ENCODE peak calls at places on chromosomes 12 and 14, in ten cellular contexts. B is HepG2, L is thyroid gland, U is stomach, O is K562, V is lower leg skin, F is HCT116, H is uterus, P is ovary, W is spleen. R is an unnamed sample.

GRCh38 chr14:100446572-100446971 is 123.4 kb downstream of the SLC25A47 start:
- DNase-seq in H (no peak), O (peak), B (no peak), F (no peak), V (no peak), L (no peak), U (no peak), P (no peak), W (no peak), R (peak)

GRCh38 chr12:123506843-123507236 is 26.7 kb downstream of the RILPL1 start:
- DNase-seq in O (no peak), U (no peak), B (no peak), V (no peak), H (no peak), F (no peak), W (no peak), P (no peak), L (no peak), R (no peak)

GRCh38 chr14:53060046-53060445 is 93.1 kb downstream of the DDHD1 start:
- DNase-seq in L (no peak), U (no peak), O (no peak), B (no peak), V (no peak), F (no peak), H (no peak), P (no peak), W (no peak), R (no peak)

GRCh38 chr14:63650336-63650952 is 8.8 kb upstream of the WDR89 start:
- DNase-seq in L (peak), U (no peak), O (no peak), H (no peak), V (no peak), B (no peak), P (no peak), W (no peak), F (no peak), R (peak)

GRCh38 chr12:86777335-86777734 is 521.1 kb upstream of the MGAT4C start:
- DNase-seq in U (no peak), V (no peak), L (no peak), H (no peak), O (no peak), P (no peak), F (no peak), B (no peak), W (no peak), R (no peak)

GRCh38 chr14:56787530-56787929 is 22.7 kb downstream of the OTX2 start:
- DNase-seq in W (no peak), L (no peak), F (no peak), O (no peak), H (no peak), B (no peak), V (no peak), P (no peak), U (no peak), R (no peak)

GRCh38 chr14:104750658-104751057 is 2.3 kb upstream of the SIVA1 start:
- DNase-seq in V (no peak), W (peak), L (no peak), H (no peak), F (no peak), O (peak), B (peak), P (no peak), U (no peak), R (no peak)

GRCh38 chr12:25755681-25756260 is 202.7 kb upstream of the LMNTD1 start:
- DNase-seq in U (no peak), L (no peak), W (no peak), F (no peak), O (no peak), B (no peak), V (no peak), H (no peak), P (no peak), R (no peak)

GRCh38 chr14:48584031-48584430 is 908.6 kb upstream of the MDGA2 start:
- DNase-seq in W (no peak), P (no peak), H (no peak), V (no peak), B (no peak), O (no peak), L (no peak), U (no peak), F (no peak), R (no peak)

GRCh38 chr12:53300187-53300586 is 692 bp downstream of the MYG1 start:
- DNase-seq in H (no peak), B (no peak), V (no peak), F (no peak), U (no peak), W (no peak), P (no peak), O (no peak), L (no peak), R (no peak)

GRCh38 chr14:22472935-22473854 is 115.8 kb downstream of the DAD1 start:
- DNase-seq in W (no peak), P (no peak), L (peak), B (peak), U (peak), O (peak), H (no peak), V (no peak), F (peak), R (peak)

GRCh38 chr14:93033983-93034670 is 81.6 kb downstream of the ITPK1 start:
- DNase-seq in U (no peak), V (no peak), L (no peak), W (peak), F (no peak), H (no peak), O (peak), B (no peak), P (no peak), R (no peak)

GRCh38 chr14:22561661-22562579 is 27.1 kb downstream of the DAD1 start:
- DNase-seq in F (no peak), H (no peak), B (peak), P (no peak), U (no peak), O (peak), W (no peak), V (no peak), L (peak), R (no peak)

GRCh38 chr14:99271288-99271941 is 582 bp downstream of the BCL11B start:
- DNase-seq in F (no peak), B (no peak), O (no peak), P (no peak), L (no peak), W (no peak), V (no peak), H (no peak), U (no peak), R (no peak)

DNA sequence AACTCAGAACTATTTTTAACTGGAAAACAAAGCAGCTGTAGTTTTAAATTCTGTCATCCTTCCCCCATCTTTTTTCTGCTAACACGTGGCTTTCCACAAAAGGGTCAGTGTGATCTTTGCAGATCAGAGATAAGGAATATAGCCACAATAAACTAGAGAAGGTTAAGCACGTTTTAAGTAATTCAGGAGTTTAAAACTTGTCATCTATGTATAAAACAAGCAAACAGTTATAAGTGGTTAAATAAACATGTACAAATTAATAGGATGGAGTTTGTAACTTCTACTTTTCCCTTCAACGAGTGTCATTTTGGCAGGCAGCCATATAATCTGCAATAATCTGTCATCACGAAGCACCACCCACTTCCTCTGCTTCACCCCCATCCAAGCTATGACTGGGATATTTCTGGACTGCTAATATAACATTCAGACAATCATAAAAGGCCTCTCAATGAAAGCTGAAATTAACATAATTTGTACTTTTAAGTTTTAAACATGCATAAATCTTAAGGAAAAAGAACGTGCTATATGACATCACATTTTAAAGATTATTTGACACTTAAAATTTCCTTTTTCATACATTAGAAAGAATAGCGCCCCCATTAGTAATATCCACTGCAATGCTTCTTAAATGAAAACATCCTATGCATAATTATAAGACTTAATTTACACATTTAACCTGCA is 15.2 kb downstream of the TAOK3 start:
- DNase-seq in B (no peak), W (no peak), V (peak), O (peak), U (no peak), F (peak), H (no peak), L (no peak), P (no peak), R (peak)
- TF ChIP-seq CTCF in B (no peak), W (no peak), V (no peak), O (peak), U (no peak), F (peak), H (no peak), L (no peak), P (no peak), R (no peak)

DNA sequence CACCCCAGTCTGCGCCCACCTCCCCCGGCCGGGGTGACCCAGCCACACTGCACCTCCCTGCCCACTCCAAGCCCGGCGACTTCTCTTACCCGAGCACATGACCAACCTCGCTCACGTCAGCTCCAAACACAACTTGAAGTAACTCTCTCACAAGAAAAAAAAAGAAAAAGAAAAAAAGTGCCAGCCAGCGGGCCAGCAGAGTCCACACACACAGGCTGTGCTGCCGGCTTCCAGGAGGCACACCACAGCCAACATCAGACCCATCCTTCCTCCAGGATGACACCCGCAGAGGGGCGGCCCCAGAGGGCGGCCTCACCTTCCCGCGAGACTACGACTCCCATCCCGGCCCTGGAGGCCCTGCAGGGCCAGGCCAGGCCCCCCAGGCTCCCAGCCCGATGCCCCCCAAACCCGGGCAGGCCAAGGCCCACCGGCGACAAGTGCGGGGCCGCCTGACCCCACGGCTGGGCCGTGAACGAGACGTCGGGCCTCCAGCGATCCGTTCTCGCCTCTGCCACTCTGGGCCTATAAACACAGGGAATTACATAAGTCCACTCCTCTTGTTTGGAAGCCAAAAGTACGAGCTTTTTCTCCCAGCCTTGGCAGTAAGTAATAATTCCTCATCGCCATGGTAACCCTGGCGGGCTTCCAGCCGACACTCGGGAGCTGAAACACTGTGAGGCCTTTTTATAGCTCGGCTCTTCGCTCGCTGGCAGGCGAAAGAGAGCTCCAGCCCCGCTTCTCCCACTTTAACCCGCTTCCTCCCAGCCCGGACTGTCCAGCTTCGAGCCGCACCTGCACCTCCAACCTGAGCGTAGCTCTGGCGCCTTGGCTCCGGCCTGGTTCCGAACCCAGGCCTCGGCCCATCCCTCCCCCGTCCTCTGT is 49.1 kb downstream of the NCOR2 start:
- DNase-seq in L (peak), H (peak), F (peak), V (peak), U (peak), O (peak), W (no peak), P (peak), B (peak), R (peak)
- TF ChIP-seq POLR2A in L (no peak), H (no peak), F (no peak), V (no peak), U (no peak), O (no peak), W (no peak), P (peak), B (no peak), R (peak)

DNA sequence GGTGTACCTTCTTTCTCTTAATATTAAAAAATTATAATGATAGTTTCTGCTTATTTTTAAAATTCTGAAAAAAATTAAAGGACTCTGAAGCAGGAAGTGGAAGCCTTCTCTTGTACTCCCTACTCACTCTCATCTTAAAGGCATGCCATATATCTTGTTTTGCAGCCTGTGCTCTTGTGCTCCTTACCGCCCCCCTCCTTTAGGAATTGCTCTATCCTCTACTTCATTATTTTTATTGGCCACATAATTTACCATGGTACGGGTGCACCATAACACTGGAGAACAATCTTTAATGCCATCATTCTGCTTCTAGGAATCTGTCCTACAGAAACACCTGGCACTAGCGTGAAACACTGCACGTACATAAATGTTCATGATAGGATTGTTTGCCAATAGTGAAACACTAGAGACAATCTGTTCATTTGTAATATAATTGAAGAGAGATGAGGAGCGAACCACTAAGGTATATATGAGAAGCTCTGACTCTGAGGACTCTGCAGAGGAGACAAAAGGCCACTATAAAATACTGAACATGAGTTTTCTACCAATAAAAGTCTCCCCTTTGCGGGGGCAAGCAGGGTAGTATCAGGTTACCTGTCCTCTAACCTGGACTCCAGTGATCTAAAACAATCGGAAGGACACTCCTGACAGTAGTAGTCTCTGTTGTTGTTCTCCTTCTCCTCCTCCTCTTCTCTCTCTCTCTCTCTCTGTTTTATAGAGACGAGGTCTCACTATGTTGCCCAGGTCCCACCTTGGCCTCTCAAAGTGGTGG is 6.3 kb upstream of the NYNRIN start:
- DNase-seq in W (no peak), L (no peak), B (no peak), V (no peak), U (no peak), H (no peak), P (no peak), O (peak), F (peak), R (no peak)
- TF ChIP-seq CTCF in W (no peak), L (no peak), B (peak), V (no peak), U (no peak), H (no peak), P (no peak), O (no peak), F (peak), R (no peak)

DNA sequence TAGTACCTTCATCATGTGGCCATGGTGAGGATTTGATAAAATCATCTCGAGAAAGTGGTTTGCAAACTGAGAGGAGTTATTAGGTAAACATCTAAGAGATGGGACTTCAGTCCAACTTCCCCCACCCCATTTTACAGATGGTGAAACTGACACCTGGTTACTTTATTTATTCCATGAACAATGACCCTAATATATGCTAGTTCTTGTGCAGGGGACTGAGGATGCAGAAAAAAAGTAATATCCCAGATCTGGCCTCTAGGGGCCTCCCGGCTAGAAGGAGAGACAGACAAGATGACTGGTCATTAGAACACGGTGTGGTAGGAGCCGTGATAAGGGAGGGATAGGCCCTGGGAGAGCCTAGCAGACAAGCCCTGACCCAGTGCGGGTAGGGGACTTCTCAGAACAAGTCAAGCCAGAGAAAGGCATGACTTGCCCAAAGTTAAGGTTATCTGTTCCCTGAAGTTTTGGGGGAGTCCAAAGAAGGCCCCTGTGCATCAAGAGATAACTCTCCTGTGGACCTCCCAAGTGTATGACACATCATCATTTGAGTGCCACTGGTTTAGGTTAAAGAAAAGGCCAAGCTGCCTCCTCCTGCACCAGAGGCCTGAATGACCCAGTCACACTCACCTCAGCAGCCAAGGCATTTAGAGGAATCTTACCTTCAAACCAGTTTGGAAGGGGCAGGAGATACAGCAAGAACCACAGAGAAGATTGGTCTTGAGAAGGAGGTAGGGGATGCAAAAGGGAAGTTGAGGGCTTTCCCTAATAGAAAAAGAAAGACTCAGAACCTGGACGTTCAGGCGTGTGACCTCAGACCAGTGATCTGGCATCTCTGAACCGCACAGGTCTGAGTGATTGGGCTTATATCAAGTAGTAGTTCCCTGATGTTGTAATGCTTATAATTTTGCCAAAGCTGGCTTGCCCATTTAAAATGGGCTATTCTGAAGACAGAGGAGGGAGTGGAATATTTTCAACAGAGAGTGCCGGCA is 1.6 kb downstream of the CMKLR1 start:
- DNase-seq in P (no peak), H (no peak), F (peak), O (peak), L (no peak), W (peak), U (no peak), V (no peak), B (peak), R (no peak)
- TF ChIP-seq POLR2A in P (no peak), H (no peak), F (no peak), O (peak), L (no peak), W (no peak), U (no peak), V (no peak), B (no peak), R (no peak)

GRCh38 chr14:68927956-68928675 is 51.0 kb downstream of the ACTN1 start:
- DNase-seq in U (no peak), W (no peak), L (no peak), B (no peak), F (no peak), H (no peak), V (no peak), P (no peak), O (no peak), R (no peak)

GRCh38 chr14:68925373-68925772 is 53.7 kb downstream of the ACTN1 start:
- DNase-seq in F (no peak), V (no peak), L (no peak), P (no peak), U (no peak), W (no peak), B (no peak), H (no peak), O (no peak), R (no peak)

GRCh38 chr14:68927089-68927488 is 52.0 kb downstream of the ACTN1 start:
- DNase-seq in L (no peak), F (no peak), V (no peak), O (no peak), U (no peak), H (no peak), W (no peak), B (no peak), P (no peak), R (no peak)

GRCh38 chr14:68924392-68925158 is 54.5 kb downstream of the ACTN1 start:
- DNase-seq in L (no peak), V (no peak), F (no peak), B (peak), U (no peak), O (no peak), H (no peak), P (no peak), W (no peak), R (no peak)

DNA sequence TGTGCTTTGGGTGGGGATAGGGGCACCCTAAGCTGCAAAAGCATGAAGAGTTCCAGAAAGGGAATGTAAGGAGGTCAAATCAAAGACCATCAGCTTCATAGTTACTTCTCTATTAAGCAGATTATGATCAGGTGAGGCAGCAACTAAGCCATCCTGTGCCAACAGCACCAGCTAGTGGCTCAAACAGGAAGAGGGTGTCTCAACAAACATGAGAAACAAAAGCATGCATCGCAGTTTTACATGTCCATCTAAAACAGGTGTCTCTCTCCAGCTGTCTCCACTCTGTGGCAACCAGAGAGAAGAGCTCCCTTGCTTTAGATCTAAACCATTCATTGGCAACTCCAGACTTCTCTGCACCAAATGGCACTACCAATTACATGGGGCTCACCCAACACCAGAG is 52.9 kb downstream of the ACTN1 start:
- DNase-seq in O (no peak), U (no peak), V (no peak), B (no peak), L (no peak), P (no peak), W (no peak), H (no peak), F (no peak), R (no peak)
- TF ChIP-seq CTCF in O (peak), U (no peak), V (no peak), B (peak), L (no peak), P (no peak), W (no peak), H (peak), F (peak), R (no peak)

DNA sequence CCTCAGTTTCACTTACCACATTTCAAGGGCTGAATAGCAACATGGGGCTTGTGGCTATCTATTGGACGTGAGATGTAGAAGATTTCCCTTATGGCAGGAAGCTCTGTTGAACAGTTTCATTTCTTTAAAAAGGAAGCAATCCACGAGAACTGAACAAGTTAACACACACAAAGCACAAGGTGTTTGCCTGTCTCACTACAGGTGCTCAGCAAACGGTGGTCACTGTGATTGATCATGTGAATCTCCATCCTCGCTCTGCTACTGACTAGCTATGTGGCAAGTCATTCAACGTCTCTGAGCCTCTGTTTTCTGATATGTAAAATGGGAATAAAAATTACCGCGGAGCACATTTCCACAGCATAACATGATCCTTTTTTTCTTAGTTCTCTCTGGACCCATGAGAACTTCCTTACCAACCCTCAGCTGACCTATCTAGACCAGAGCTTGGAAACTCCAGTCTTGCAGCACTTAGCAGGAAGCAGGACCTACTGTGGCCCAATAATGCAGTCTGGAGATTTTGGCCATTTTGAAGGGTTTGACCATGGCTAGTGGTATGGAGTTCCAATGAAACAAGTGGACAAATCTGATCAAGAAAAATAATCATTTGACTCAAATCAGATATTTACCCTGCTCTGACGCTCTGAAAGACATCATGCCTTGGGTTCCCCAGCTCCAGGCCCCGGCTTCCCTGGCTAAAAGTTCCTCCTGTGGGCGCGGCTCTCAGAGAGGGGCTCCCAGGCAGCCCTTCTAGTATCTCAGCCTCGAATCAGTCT is 278.8 kb downstream of the ZFP36L1 start:
- DNase-seq in P (no peak), H (no peak), W (no peak), F (no peak), O (no peak), B (no peak), L (no peak), U (no peak), V (no peak), R (no peak)
- TF ChIP-seq POLR2A in P (no peak), H (no peak), W (no peak), F (no peak), O (no peak), B (no peak), L (no peak), U (no peak), V (no peak), R (no peak)